ENCODE peak calls at places on chromosome 22, in five cellular contexts. One of them, this sample, is unnamed.
A peak's percentile ranks its signal among the peaks of the same experiment; 100 is the strongest.

GRCh38 chr22:49779853-49780271 is 47.8 kb downstream of the BRD1 start:
- DNase-seq in heart left ventricle: no peak
- DNase-seq in A549: no peak
- DNase-seq in CD4-positive, CD25-positive, alpha-beta regulatory T cell: no peak
- DNase-seq in neural progenitor cell: no peak
- DNase-seq in this sample: no peak

GRCh38 chr22:19799322-19800190 is 39.0 kb downstream of the TBX1 start:
- DNase-seq in heart left ventricle: peak; percentile 59
- DNase-seq in A549: no peak
- DNase-seq in CD4-positive, CD25-positive, alpha-beta regulatory T cell: no peak
- DNase-seq in neural progenitor cell: no peak
- DNase-seq in this sample: peak; percentile 24

GRCh38 chr22:48445113-48445827 is 1382.4 kb downstream of the BRD1 start:
- DNase-seq in heart left ventricle: peak; percentile 19
- DNase-seq in A549: peak; percentile 9
- DNase-seq in CD4-positive, CD25-positive, alpha-beta regulatory T cell: no peak
- DNase-seq in neural progenitor cell: no peak
- DNase-seq in this sample: no peak

GRCh38 chr22:29454186-29454745 is 15.9 kb downstream of the RFPL1 start:
- DNase-seq in heart left ventricle: no peak
- DNase-seq in A549: no peak
- DNase-seq in CD4-positive, CD25-positive, alpha-beta regulatory T cell: no peak
- DNase-seq in neural progenitor cell: no peak
- DNase-seq in this sample: no peak

GRCh38 chr22:37025500-37026070 is 6.0 kb downstream of the MPST start:
- DNase-seq in heart left ventricle: no peak
- DNase-seq in A549: no peak
- DNase-seq in CD4-positive, CD25-positive, alpha-beta regulatory T cell: no peak
- DNase-seq in neural progenitor cell: no peak
- DNase-seq in this sample: no peak

GRCh38 chr22:20764729-20765128 is 9.2 kb upstream of the SERPIND1 start:
- DNase-seq in heart left ventricle: no peak
- DNase-seq in A549: no peak
- DNase-seq in CD4-positive, CD25-positive, alpha-beta regulatory T cell: no peak
- DNase-seq in neural progenitor cell: no peak
- DNase-seq in this sample: no peak

GRCh38 chr22:20316217-20316843 is 3.5 kb downstream of the DGCR6L start:
- DNase-seq in heart left ventricle: no peak
- DNase-seq in A549: no peak
- DNase-seq in CD4-positive, CD25-positive, alpha-beta regulatory T cell: no peak
- DNase-seq in neural progenitor cell: peak; percentile 0
- DNase-seq in this sample: peak; percentile 47

GRCh38 chr22:25775501-25775900 is 33.5 kb downstream of the MYO18B start:
- DNase-seq in heart left ventricle: no peak
- DNase-seq in A549: no peak
- DNase-seq in CD4-positive, CD25-positive, alpha-beta regulatory T cell: no peak
- DNase-seq in neural progenitor cell: peak; percentile 54
- DNase-seq in this sample: no peak

GRCh38 chr22:48254311-48254873 is 1491.9 kb downstream of the TBC1D22A start:
- DNase-seq in heart left ventricle: no peak
- DNase-seq in A549: peak; percentile 20
- DNase-seq in CD4-positive, CD25-positive, alpha-beta regulatory T cell: no peak
- DNase-seq in neural progenitor cell: no peak
- DNase-seq in this sample: no peak

GRCh38 chr22:48503035-48503625 is 1324.5 kb downstream of the BRD1 start:
- DNase-seq in heart left ventricle: peak; percentile 42
- DNase-seq in A549: no peak
- DNase-seq in CD4-positive, CD25-positive, alpha-beta regulatory T cell: no peak
- DNase-seq in neural progenitor cell: no peak
- DNase-seq in this sample: no peak

GRCh38 chr22:49975543-49976389 is 15.2 kb downstream of the PIM3 start:
- DNase-seq in heart left ventricle: no peak
- DNase-seq in A549: peak; percentile 41
- DNase-seq in CD4-positive, CD25-positive, alpha-beta regulatory T cell: no peak
- DNase-seq in neural progenitor cell: peak; percentile 52
- DNase-seq in this sample: peak; percentile 55

GRCh38 chr22:41302016-41302767 is 867 bp downstream of the ZC3H7B start:
- DNase-seq in heart left ventricle: no peak
- DNase-seq in A549: no peak
- DNase-seq in CD4-positive, CD25-positive, alpha-beta regulatory T cell: no peak
- DNase-seq in neural progenitor cell: peak; percentile 73
- DNase-seq in this sample: peak; percentile 72

GRCh38 chr22:33871935-33872334 is 48.3 kb downstream of the LARGE1 start:
- DNase-seq in heart left ventricle: no peak
- DNase-seq in A549: peak; percentile 4
- DNase-seq in CD4-positive, CD25-positive, alpha-beta regulatory T cell: no peak
- DNase-seq in neural progenitor cell: no peak
- DNase-seq in this sample: no peak
- H3K27ac ChIP-seq in heart left ventricle: peak overlapping the region; percentile 29
- H3K27ac ChIP-seq in A549: no peak overlapping the region
- H3K27ac ChIP-seq in CD4-positive, CD25-positive, alpha-beta regulatory T cell: no peak overlapping the region
- H3K27ac ChIP-seq in neural progenitor cell: no peak overlapping the region
- H3K27ac ChIP-seq in this sample: no peak overlapping the region

GRCh38 chr22:17601031-17601430 is 27.5 kb downstream of the ATP6V1E1 start:
- DNase-seq in heart left ventricle: no peak
- DNase-seq in A549: no peak
- DNase-seq in CD4-positive, CD25-positive, alpha-beta regulatory T cell: no peak
- DNase-seq in neural progenitor cell: no peak
- DNase-seq in this sample: no peak
- H3K27ac ChIP-seq in heart left ventricle: no peak overlapping the region
- H3K27ac ChIP-seq in A549: no peak overlapping the region
- H3K27ac ChIP-seq in CD4-positive, CD25-positive, alpha-beta regulatory T cell: no peak overlapping the region
- H3K27ac ChIP-seq in neural progenitor cell: no peak overlapping the region
- H3K27ac ChIP-seq in this sample: no peak overlapping the region

DNA sequence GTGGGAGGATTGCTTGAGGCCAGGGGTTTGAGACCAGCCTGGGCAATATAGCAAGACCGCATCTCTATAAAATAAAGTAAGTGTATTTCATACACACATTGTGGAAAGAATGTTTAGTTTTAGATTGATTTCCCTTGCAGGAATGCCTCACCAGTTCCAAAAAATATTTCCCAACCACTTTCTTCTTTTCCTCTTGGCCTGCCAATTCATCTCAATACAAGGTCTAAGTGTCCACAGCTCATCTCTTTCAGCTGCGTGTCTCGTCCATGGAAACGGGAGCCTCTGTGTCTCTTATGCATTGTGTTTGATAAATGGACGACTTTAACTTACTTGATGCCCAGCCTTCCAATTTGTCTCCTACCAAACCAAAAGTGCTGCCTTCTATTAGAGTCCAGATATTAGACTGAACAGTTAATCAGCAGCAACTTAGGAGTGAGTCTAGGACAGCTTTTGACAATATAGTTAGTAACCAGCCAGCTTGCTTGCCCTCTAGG is 27.2 kb downstream of the FBXO7 start:
- DNase-seq in heart left ventricle: no peak
- DNase-seq in A549: no peak
- DNase-seq in CD4-positive, CD25-positive, alpha-beta regulatory T cell: no peak
- DNase-seq in neural progenitor cell: no peak
- DNase-seq in this sample: no peak
- H3K27ac ChIP-seq in heart left ventricle: no peak overlapping the region
- H3K27ac ChIP-seq in A549: no peak overlapping the region
- H3K27ac ChIP-seq in CD4-positive, CD25-positive, alpha-beta regulatory T cell: no peak overlapping the region
- H3K27ac ChIP-seq in neural progenitor cell: no peak overlapping the region
- H3K27ac ChIP-seq in this sample: no peak overlapping the region

GRCh38 chr22:31540966-31541365 is 44.6 kb downstream of the SFI1 start:
- DNase-seq in heart left ventricle: no peak
- DNase-seq in A549: no peak
- DNase-seq in CD4-positive, CD25-positive, alpha-beta regulatory T cell: no peak
- DNase-seq in neural progenitor cell: no peak
- DNase-seq in this sample: no peak

GRCh38 chr22:31538815-31539214 is 42.5 kb downstream of the SFI1 start:
- DNase-seq in heart left ventricle: no peak
- DNase-seq in A549: no peak
- DNase-seq in CD4-positive, CD25-positive, alpha-beta regulatory T cell: no peak
- DNase-seq in neural progenitor cell: no peak
- DNase-seq in this sample: no peak

GRCh38 chr22:31532060-31532459 is 35.7 kb downstream of the SFI1 start:
- DNase-seq in heart left ventricle: no peak
- DNase-seq in A549: no peak
- DNase-seq in CD4-positive, CD25-positive, alpha-beta regulatory T cell: no peak
- DNase-seq in neural progenitor cell: no peak
- DNase-seq in this sample: no peak

GRCh38 chr22:31533391-31533790 is 37.1 kb downstream of the SFI1 start:
- DNase-seq in heart left ventricle: no peak
- DNase-seq in A549: no peak
- DNase-seq in CD4-positive, CD25-positive, alpha-beta regulatory T cell: no peak
- DNase-seq in neural progenitor cell: no peak
- DNase-seq in this sample: no peak

GRCh38 chr22:31537019-31537535 is 40.7 kb downstream of the SFI1 start:
- DNase-seq in heart left ventricle: no peak
- DNase-seq in A549: no peak
- DNase-seq in CD4-positive, CD25-positive, alpha-beta regulatory T cell: peak; percentile 17
- DNase-seq in neural progenitor cell: no peak
- DNase-seq in this sample: no peak
- H3K27ac ChIP-seq in heart left ventricle: no peak overlapping the region
- H3K27ac ChIP-seq in A549: no peak overlapping the region
- H3K27ac ChIP-seq in CD4-positive, CD25-positive, alpha-beta regulatory T cell: peak overlapping the region; percentile 43
- H3K27ac ChIP-seq in neural progenitor cell: peak overlapping the region; percentile 71
- H3K27ac ChIP-seq in this sample: no peak overlapping the region

GRCh38 chr22:40116496-40117200 is 61.1 kb upstream of the TNRC6B start:
- DNase-seq in heart left ventricle: no peak
- DNase-seq in A549: no peak
- DNase-seq in CD4-positive, CD25-positive, alpha-beta regulatory T cell: peak; percentile 45
- DNase-seq in neural progenitor cell: no peak
- DNase-seq in this sample: no peak
- H3K27ac ChIP-seq in heart left ventricle: no peak overlapping the region
- H3K27ac ChIP-seq in A549: no peak overlapping the region
- H3K27ac ChIP-seq in CD4-positive, CD25-positive, alpha-beta regulatory T cell: peak overlapping the region; percentile 37
- H3K27ac ChIP-seq in neural progenitor cell: no peak overlapping the region
- H3K27ac ChIP-seq in this sample: no peak overlapping the region

GRCh38 chr22:42887114-42887513 is 30.0 kb upstream of the ARFGAP3 start:
- DNase-seq in heart left ventricle: no peak
- DNase-seq in A549: no peak
- DNase-seq in CD4-positive, CD25-positive, alpha-beta regulatory T cell: no peak
- DNase-seq in neural progenitor cell: no peak
- DNase-seq in this sample: no peak
- H3K27ac ChIP-seq in heart left ventricle: no peak overlapping the region
- H3K27ac ChIP-seq in A549: no peak overlapping the region
- H3K27ac ChIP-seq in CD4-positive, CD25-positive, alpha-beta regulatory T cell: no peak overlapping the region
- H3K27ac ChIP-seq in neural progenitor cell: no peak overlapping the region
- H3K27ac ChIP-seq in this sample: peak overlapping the region; percentile 96

DNA sequence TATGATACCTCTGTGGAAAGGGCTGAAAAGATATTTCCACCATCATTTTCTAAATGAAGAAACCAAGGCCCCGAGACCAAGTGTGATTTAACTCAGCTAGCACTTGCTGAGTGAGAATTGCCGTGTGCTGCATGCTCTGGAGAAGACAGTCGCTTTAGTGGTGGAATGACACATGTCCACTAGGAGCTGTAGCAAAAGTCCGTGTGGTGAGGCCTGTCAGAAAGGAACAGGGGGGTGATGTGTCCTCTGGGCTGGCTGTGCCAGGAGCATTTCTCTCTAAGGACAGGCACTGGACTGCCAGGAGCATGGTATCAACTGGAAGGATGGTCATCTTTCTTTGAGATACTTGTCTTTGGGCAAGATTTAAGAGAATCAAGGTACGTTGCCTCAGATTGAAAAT is 72.8 kb downstream of the ATXN10 start:
- DNase-seq in heart left ventricle: no peak
- DNase-seq in A549: no peak
- DNase-seq in CD4-positive, CD25-positive, alpha-beta regulatory T cell: no peak
- DNase-seq in neural progenitor cell: no peak
- DNase-seq in this sample: no peak
- H3K27ac ChIP-seq in heart left ventricle: no peak overlapping the region
- H3K27ac ChIP-seq in A549: peak overlapping the region; percentile 61
- H3K27ac ChIP-seq in CD4-positive, CD25-positive, alpha-beta regulatory T cell: no peak overlapping the region
- H3K27ac ChIP-seq in neural progenitor cell: no peak overlapping the region
- H3K27ac ChIP-seq in this sample: no peak overlapping the region

GRCh38 chr22:24590596-24591173 is 2.2 kb downstream of the LRRC75B start:
- DNase-seq in heart left ventricle: no peak
- DNase-seq in A549: no peak
- DNase-seq in CD4-positive, CD25-positive, alpha-beta regulatory T cell: no peak
- DNase-seq in neural progenitor cell: no peak
- DNase-seq in this sample: no peak

GRCh38 chr22:24593810-24594568 is 1.1 kb upstream of the LRRC75B start:
- DNase-seq in heart left ventricle: no peak
- DNase-seq in A549: no peak
- DNase-seq in CD4-positive, CD25-positive, alpha-beta regulatory T cell: no peak
- DNase-seq in neural progenitor cell: no peak
- DNase-seq in this sample: no peak

GRCh38 chr22:24591286-24591830 is 1.5 kb downstream of the LRRC75B start:
- DNase-seq in heart left ventricle: no peak
- DNase-seq in A549: no peak
- DNase-seq in CD4-positive, CD25-positive, alpha-beta regulatory T cell: no peak
- DNase-seq in neural progenitor cell: no peak
- DNase-seq in this sample: no peak

GRCh38 chr22:24592846-24593809 is at the start of gene LRRC75B:
- DNase-seq in heart left ventricle: peak; percentile 94
- DNase-seq in A549: peak; percentile 82
- DNase-seq in CD4-positive, CD25-positive, alpha-beta regulatory T cell: no peak
- DNase-seq in neural progenitor cell: peak; percentile 90
- DNase-seq in this sample: peak; percentile 88

GRCh38 chr22:24592144-24592845 is 578 bp downstream of the LRRC75B start:
- DNase-seq in heart left ventricle: no peak
- DNase-seq in A549: peak; percentile 32
- DNase-seq in CD4-positive, CD25-positive, alpha-beta regulatory T cell: no peak
- DNase-seq in neural progenitor cell: peak; percentile 42
- DNase-seq in this sample: no peak
- H3K27ac ChIP-seq in heart left ventricle: peak overlapping the region; percentile 64
- H3K27ac ChIP-seq in A549: peak overlapping the region; percentile 89
- H3K27ac ChIP-seq in CD4-positive, CD25-positive, alpha-beta regulatory T cell: no peak overlapping the region
- H3K27ac ChIP-seq in neural progenitor cell: no peak overlapping the region
- H3K27ac ChIP-seq in this sample: peak overlapping the region; percentile 64

This sample was measured in pancreas.